ENCODE peak calls at places on chromosomes 12 and 14, in eight cellular contexts. One of them, this sample, is unnamed.

GRCh38 chr14:99755629-99756603 is 37.3 kb upstream of the EML1 start:
- DNase-seq in Caco-2: no peak
- DNase-seq in esophagus squamous epithelium: no peak
- DNase-seq in stimulated activated CD4-positive, alpha-beta T cell treated with anti-CD3 and anti-CD28 coated beads, Interleukin-4, amount 100 ng/mL, for 48 hours: no peak
- DNase-seq in NAMALWA: no peak
- DNase-seq in BE2C: no peak
- DNase-seq in GM04504: peak
- DNase-seq in lower lobe of right lung: peak
- DNase-seq in this sample: no peak

GRCh38 chr14:30355431-30355913 is 203.5 kb upstream of the G2E3 start:
- DNase-seq in Caco-2: no peak
- DNase-seq in esophagus squamous epithelium: no peak
- DNase-seq in stimulated activated CD4-positive, alpha-beta T cell treated with anti-CD3 and anti-CD28 coated beads, Interleukin-4, amount 100 ng/mL, for 48 hours: no peak
- DNase-seq in NAMALWA: no peak
- DNase-seq in BE2C: no peak
- DNase-seq in GM04504: no peak
- DNase-seq in lower lobe of right lung: no peak
- DNase-seq in this sample: no peak

GRCh38 chr12:114904254-114905003 is 220.5 kb upstream of the TBX3 start:
- DNase-seq in Caco-2: no peak
- DNase-seq in esophagus squamous epithelium: no peak
- DNase-seq in stimulated activated CD4-positive, alpha-beta T cell treated with anti-CD3 and anti-CD28 coated beads, Interleukin-4, amount 100 ng/mL, for 48 hours: no peak
- DNase-seq in NAMALWA: no peak
- DNase-seq in BE2C: no peak
- DNase-seq in GM04504: no peak
- DNase-seq in lower lobe of right lung: no peak
- DNase-seq in this sample: no peak

GRCh38 chr12:92290881-92291280 is 145.2 kb upstream of the BTG1 start:
- DNase-seq in Caco-2: no peak
- DNase-seq in esophagus squamous epithelium: no peak
- DNase-seq in stimulated activated CD4-positive, alpha-beta T cell treated with anti-CD3 and anti-CD28 coated beads, Interleukin-4, amount 100 ng/mL, for 48 hours: no peak
- DNase-seq in NAMALWA: no peak
- DNase-seq in BE2C: no peak
- DNase-seq in GM04504: no peak
- DNase-seq in lower lobe of right lung: no peak
- DNase-seq in this sample: no peak

GRCh38 chr14:97848351-97848980 is 1051.3 kb downstream of the VRK1 start:
- DNase-seq in Caco-2: peak
- DNase-seq in esophagus squamous epithelium: no peak
- DNase-seq in stimulated activated CD4-positive, alpha-beta T cell treated with anti-CD3 and anti-CD28 coated beads, Interleukin-4, amount 100 ng/mL, for 48 hours: no peak
- DNase-seq in NAMALWA: no peak
- DNase-seq in BE2C: no peak
- DNase-seq in GM04504: no peak
- DNase-seq in lower lobe of right lung: no peak
- DNase-seq in this sample: no peak

GRCh38 chr12:10170199-10170598 is 1.7 kb downstream of the OLR1 start:
- DNase-seq in Caco-2: no peak
- DNase-seq in esophagus squamous epithelium: no peak
- DNase-seq in stimulated activated CD4-positive, alpha-beta T cell treated with anti-CD3 and anti-CD28 coated beads, Interleukin-4, amount 100 ng/mL, for 48 hours: no peak
- DNase-seq in NAMALWA: no peak
- DNase-seq in BE2C: no peak
- DNase-seq in GM04504: peak
- DNase-seq in lower lobe of right lung: no peak
- DNase-seq in this sample: no peak

GRCh38 chr12:130008241-130008640 is 104.4 kb upstream of the TMEM132D start:
- DNase-seq in Caco-2: no peak
- DNase-seq in esophagus squamous epithelium: no peak
- DNase-seq in stimulated activated CD4-positive, alpha-beta T cell treated with anti-CD3 and anti-CD28 coated beads, Interleukin-4, amount 100 ng/mL, for 48 hours: no peak
- DNase-seq in NAMALWA: no peak
- DNase-seq in BE2C: no peak
- DNase-seq in GM04504: no peak
- DNase-seq in lower lobe of right lung: no peak
- DNase-seq in this sample: no peak

GRCh38 chr12:113096675-113097461 is 38.7 kb downstream of the RASAL1 start:
- DNase-seq in Caco-2: no peak
- DNase-seq in esophagus squamous epithelium: no peak
- DNase-seq in stimulated activated CD4-positive, alpha-beta T cell treated with anti-CD3 and anti-CD28 coated beads, Interleukin-4, amount 100 ng/mL, for 48 hours: no peak
- DNase-seq in NAMALWA: peak
- DNase-seq in BE2C: no peak
- DNase-seq in GM04504: no peak
- DNase-seq in lower lobe of right lung: no peak
- DNase-seq in this sample: no peak

GRCh38 chr14:75275598-75275997 is 3.0 kb upstream of the FOS start:
- DNase-seq in Caco-2: no peak
- DNase-seq in esophagus squamous epithelium: no peak
- DNase-seq in stimulated activated CD4-positive, alpha-beta T cell treated with anti-CD3 and anti-CD28 coated beads, Interleukin-4, amount 100 ng/mL, for 48 hours: no peak
- DNase-seq in NAMALWA: no peak
- DNase-seq in BE2C: no peak
- DNase-seq in GM04504: no peak
- DNase-seq in lower lobe of right lung: no peak
- DNase-seq in this sample: no peak

GRCh38 chr12:96986883-96987523 is 79.9 kb downstream of the NEDD1 start:
- DNase-seq in Caco-2: no peak
- DNase-seq in esophagus squamous epithelium: no peak
- DNase-seq in stimulated activated CD4-positive, alpha-beta T cell treated with anti-CD3 and anti-CD28 coated beads, Interleukin-4, amount 100 ng/mL, for 48 hours: no peak
- DNase-seq in NAMALWA: peak
- DNase-seq in BE2C: no peak
- DNase-seq in GM04504: peak
- DNase-seq in lower lobe of right lung: no peak
- DNase-seq in this sample: peak

GRCh38 chr14:70013269-70013873 is 134.2 kb downstream of the SMOC1 start:
- DNase-seq in Caco-2: no peak
- DNase-seq in esophagus squamous epithelium: no peak
- DNase-seq in stimulated activated CD4-positive, alpha-beta T cell treated with anti-CD3 and anti-CD28 coated beads, Interleukin-4, amount 100 ng/mL, for 48 hours: peak
- DNase-seq in NAMALWA: peak
- DNase-seq in BE2C: peak
- DNase-seq in GM04504: no peak
- DNase-seq in lower lobe of right lung: no peak
- DNase-seq in this sample: peak

GRCh38 chr14:69133206-69134125 is 19.5 kb downstream of the DCAF5 start:
- DNase-seq in Caco-2: no peak
- DNase-seq in esophagus squamous epithelium: no peak
- DNase-seq in stimulated activated CD4-positive, alpha-beta T cell treated with anti-CD3 and anti-CD28 coated beads, Interleukin-4, amount 100 ng/mL, for 48 hours: no peak
- DNase-seq in NAMALWA: no peak
- DNase-seq in BE2C: peak
- DNase-seq in GM04504: no peak
- DNase-seq in lower lobe of right lung: no peak
- DNase-seq in this sample: no peak

GRCh38 chr14:101859538-101859902 is 98.0 kb downstream of the PPP2R5C start:
- DNase-seq in Caco-2: no peak
- DNase-seq in esophagus squamous epithelium: no peak
- DNase-seq in stimulated activated CD4-positive, alpha-beta T cell treated with anti-CD3 and anti-CD28 coated beads, Interleukin-4, amount 100 ng/mL, for 48 hours: no peak
- DNase-seq in NAMALWA: no peak
- DNase-seq in BE2C: no peak
- DNase-seq in GM04504: no peak
- DNase-seq in lower lobe of right lung: no peak
- DNase-seq in this sample: no peak

GRCh38 chr12:92814584-92814983 is 111.8 kb downstream of the PLEKHG7 start:
- DNase-seq in Caco-2: no peak
- DNase-seq in esophagus squamous epithelium: no peak
- DNase-seq in stimulated activated CD4-positive, alpha-beta T cell treated with anti-CD3 and anti-CD28 coated beads, Interleukin-4, amount 100 ng/mL, for 48 hours: no peak
- DNase-seq in NAMALWA: no peak
- DNase-seq in BE2C: no peak
- DNase-seq in GM04504: no peak
- DNase-seq in lower lobe of right lung: no peak
- DNase-seq in this sample: no peak

GRCh38 chr12:93341409-93342044 is 36.2 kb upstream of the NUDT4 start:
- DNase-seq in Caco-2: no peak
- DNase-seq in esophagus squamous epithelium: no peak
- DNase-seq in stimulated activated CD4-positive, alpha-beta T cell treated with anti-CD3 and anti-CD28 coated beads, Interleukin-4, amount 100 ng/mL, for 48 hours: no peak
- DNase-seq in NAMALWA: no peak
- DNase-seq in BE2C: no peak
- DNase-seq in GM04504: no peak
- DNase-seq in lower lobe of right lung: no peak
- DNase-seq in this sample: no peak

GRCh38 chr12:124553862-124554428 is 13.5 kb downstream of the NCOR2 start:
- DNase-seq in Caco-2: no peak
- DNase-seq in esophagus squamous epithelium: no peak
- DNase-seq in stimulated activated CD4-positive, alpha-beta T cell treated with anti-CD3 and anti-CD28 coated beads, Interleukin-4, amount 100 ng/mL, for 48 hours: no peak
- DNase-seq in NAMALWA: no peak
- DNase-seq in BE2C: no peak
- DNase-seq in GM04504: no peak
- DNase-seq in lower lobe of right lung: no peak
- DNase-seq in this sample: no peak

GRCh38 chr12:19970116-19970515 is 398.2 kb upstream of the PDE3A start:
- DNase-seq in Caco-2: no peak
- DNase-seq in esophagus squamous epithelium: no peak
- DNase-seq in stimulated activated CD4-positive, alpha-beta T cell treated with anti-CD3 and anti-CD28 coated beads, Interleukin-4, amount 100 ng/mL, for 48 hours: no peak
- DNase-seq in NAMALWA: no peak
- DNase-seq in BE2C: peak
- DNase-seq in GM04504: peak
- DNase-seq in lower lobe of right lung: no peak
- DNase-seq in this sample: no peak

GRCh38 chr12:48183876-48184548 is 568 bp downstream of the CCDC184 start:
- DNase-seq in Caco-2: no peak
- DNase-seq in esophagus squamous epithelium: no peak
- DNase-seq in stimulated activated CD4-positive, alpha-beta T cell treated with anti-CD3 and anti-CD28 coated beads, Interleukin-4, amount 100 ng/mL, for 48 hours: no peak
- DNase-seq in NAMALWA: no peak
- DNase-seq in BE2C: peak
- DNase-seq in GM04504: no peak
- DNase-seq in lower lobe of right lung: no peak
- DNase-seq in this sample: no peak

GRCh38 chr14:71582705-71583104 is 349.5 kb upstream of the RGS6 start:
- DNase-seq in Caco-2: no peak
- DNase-seq in esophagus squamous epithelium: no peak
- DNase-seq in stimulated activated CD4-positive, alpha-beta T cell treated with anti-CD3 and anti-CD28 coated beads, Interleukin-4, amount 100 ng/mL, for 48 hours: no peak
- DNase-seq in NAMALWA: no peak
- DNase-seq in BE2C: no peak
- DNase-seq in GM04504: no peak
- DNase-seq in lower lobe of right lung: no peak
- DNase-seq in this sample: no peak

This sample was measured in iPS DF 6.9.